ENCODE peak calls at places on chromosomes 16 and 17, in ten cellular contexts. One of them, this sample, is unnamed.

GRCh38 chr17:61397086-61397842 is 2.4 kb upstream of the TBX2 start:
- DNase-seq in A549: no peak
- DNase-seq in kidney: peak
- DNase-seq in MCF 10A: no peak
- DNase-seq in right atrium auricular region: no peak
- DNase-seq in colonic mucosa: no peak
- DNase-seq in CD8-positive, alpha-beta T cell: no peak
- DNase-seq in Peyer's patch: peak
- DNase-seq in BJ: no peak
- DNase-seq in RWPE1: no peak
- DNase-seq in this sample: peak

GRCh38 chr17:82153745-82154375 is 55.8 kb upstream of the FASN start:
- DNase-seq in A549: peak
- DNase-seq in kidney: peak
- DNase-seq in MCF 10A: peak
- DNase-seq in right atrium auricular region: peak
- DNase-seq in colonic mucosa: peak
- DNase-seq in CD8-positive, alpha-beta T cell: peak
- DNase-seq in Peyer's patch: peak
- DNase-seq in BJ: no peak
- DNase-seq in RWPE1: peak
- DNase-seq in this sample: peak

GRCh38 chr17:17737938-17738894 is 57.0 kb downstream of the RAI1 start:
- DNase-seq in A549: no peak
- DNase-seq in kidney: peak
- DNase-seq in MCF 10A: no peak
- DNase-seq in right atrium auricular region: no peak
- DNase-seq in colonic mucosa: peak
- DNase-seq in CD8-positive, alpha-beta T cell: no peak
- DNase-seq in Peyer's patch: peak
- DNase-seq in BJ: no peak
- DNase-seq in RWPE1: peak
- DNase-seq in this sample: no peak

GRCh38 chr17:56985371-56986162 is 7.6 kb downstream of the SCPEP1 start:
- DNase-seq in A549: no peak
- DNase-seq in kidney: no peak
- DNase-seq in MCF 10A: no peak
- DNase-seq in right atrium auricular region: no peak
- DNase-seq in colonic mucosa: no peak
- DNase-seq in CD8-positive, alpha-beta T cell: no peak
- DNase-seq in Peyer's patch: no peak
- DNase-seq in BJ: no peak
- DNase-seq in RWPE1: no peak
- DNase-seq in this sample: no peak

GRCh38 chr16:1895068-1895467 is 23.1 kb upstream of the MEIOB start:
- DNase-seq in A549: no peak
- DNase-seq in kidney: peak
- DNase-seq in MCF 10A: no peak
- DNase-seq in right atrium auricular region: no peak
- DNase-seq in colonic mucosa: peak
- DNase-seq in CD8-positive, alpha-beta T cell: no peak
- DNase-seq in Peyer's patch: peak
- DNase-seq in BJ: no peak
- DNase-seq in RWPE1: no peak
- DNase-seq in this sample: no peak

GRCh38 chr17:56653877-56654276 is 60.4 kb downstream of the NOG start:
- DNase-seq in A549: peak
- DNase-seq in kidney: no peak
- DNase-seq in MCF 10A: peak
- DNase-seq in right atrium auricular region: no peak
- DNase-seq in colonic mucosa: no peak
- DNase-seq in CD8-positive, alpha-beta T cell: peak
- DNase-seq in Peyer's patch: no peak
- DNase-seq in BJ: no peak
- DNase-seq in RWPE1: peak
- DNase-seq in this sample: no peak

GRCh38 chr17:81685108-81685507 is 1.3 kb downstream of the HGS start:
- DNase-seq in A549: peak
- DNase-seq in kidney: no peak
- DNase-seq in MCF 10A: peak
- DNase-seq in right atrium auricular region: no peak
- DNase-seq in colonic mucosa: no peak
- DNase-seq in CD8-positive, alpha-beta T cell: peak
- DNase-seq in Peyer's patch: no peak
- DNase-seq in BJ: no peak
- DNase-seq in RWPE1: peak
- DNase-seq in this sample: no peak

GRCh38 chr16:81923296-81923695 is 88.0 kb downstream of the SDR42E1 start:
- DNase-seq in A549: no peak
- DNase-seq in kidney: no peak
- DNase-seq in MCF 10A: no peak
- DNase-seq in right atrium auricular region: no peak
- DNase-seq in colonic mucosa: no peak
- DNase-seq in CD8-positive, alpha-beta T cell: no peak
- DNase-seq in Peyer's patch: no peak
- DNase-seq in BJ: no peak
- DNase-seq in RWPE1: no peak
- DNase-seq in this sample: no peak

DNA sequence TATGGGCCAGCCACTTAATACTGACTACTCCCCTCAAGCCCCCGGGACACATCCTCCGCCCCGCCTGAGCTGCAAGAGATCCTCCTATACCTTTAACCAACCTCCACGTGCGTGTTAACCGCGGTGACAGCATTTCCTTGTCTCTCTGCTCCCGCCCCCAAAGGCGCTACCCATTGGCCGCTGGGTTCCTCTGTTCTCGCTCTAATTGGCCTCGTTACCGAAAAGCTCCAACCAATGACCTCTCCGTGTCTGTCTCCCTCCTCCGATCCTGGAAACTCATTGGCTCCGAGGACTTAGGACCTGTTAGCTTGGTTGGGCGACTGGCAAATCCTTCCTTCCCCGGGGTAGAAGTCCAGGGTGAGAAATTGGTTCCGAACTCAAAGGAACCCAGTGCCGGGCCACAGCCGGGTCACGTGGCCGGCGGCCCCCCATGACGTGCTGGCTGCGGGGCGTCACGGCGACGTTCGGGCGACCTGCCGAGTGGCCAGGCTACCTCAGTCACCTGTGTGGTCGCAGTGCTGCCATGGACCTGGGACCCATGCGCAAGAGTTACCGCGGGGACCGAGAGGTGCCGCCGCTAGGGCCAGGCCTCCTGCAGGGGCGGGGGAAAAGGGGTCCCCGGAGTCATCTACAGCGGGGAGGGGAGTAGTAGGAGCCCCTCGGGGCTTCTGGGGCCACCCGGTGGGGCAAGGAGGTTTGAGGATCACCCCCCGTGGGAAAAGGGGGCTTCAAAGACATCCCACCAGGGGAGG is at the start of gene PNPO:
- DNase-seq in A549: peak
- DNase-seq in kidney: peak
- DNase-seq in MCF 10A: peak
- DNase-seq in right atrium auricular region: peak
- DNase-seq in colonic mucosa: peak
- DNase-seq in CD8-positive, alpha-beta T cell: peak
- DNase-seq in Peyer's patch: peak
- DNase-seq in BJ: peak
- DNase-seq in RWPE1: peak
- DNase-seq in this sample: no peak
- TF ChIP-seq CTCF in A549: no peak
- TF ChIP-seq CTCF in kidney: no peak
- TF ChIP-seq CTCF in MCF 10A: no peak
- TF ChIP-seq CTCF in right atrium auricular region: peak
- TF ChIP-seq CTCF in colonic mucosa: no peak
- TF ChIP-seq CTCF in CD8-positive, alpha-beta T cell: no peak
- TF ChIP-seq CTCF in Peyer's patch: peak
- TF ChIP-seq CTCF in BJ: peak
- TF ChIP-seq CTCF in RWPE1: no peak
- TF ChIP-seq CTCF in this sample: no peak

GRCh38 chr17:48505788-48506187 is 25.0 kb downstream of the HOXB1 start:
- DNase-seq in A549: peak
- DNase-seq in kidney: no peak
- DNase-seq in MCF 10A: peak
- DNase-seq in right atrium auricular region: no peak
- DNase-seq in colonic mucosa: no peak
- DNase-seq in CD8-positive, alpha-beta T cell: peak
- DNase-seq in Peyer's patch: no peak
- DNase-seq in BJ: peak
- DNase-seq in RWPE1: peak
- DNase-seq in this sample: no peak

GRCh38 chr17:48504953-48505352 is 25.9 kb downstream of the HOXB1 start:
- DNase-seq in A549: no peak
- DNase-seq in kidney: no peak
- DNase-seq in MCF 10A: no peak
- DNase-seq in right atrium auricular region: no peak
- DNase-seq in colonic mucosa: no peak
- DNase-seq in CD8-positive, alpha-beta T cell: no peak
- DNase-seq in Peyer's patch: no peak
- DNase-seq in BJ: no peak
- DNase-seq in RWPE1: no peak
- DNase-seq in this sample: no peak

GRCh38 chr17:48503747-48504146 is 27.1 kb downstream of the HOXB1 start:
- DNase-seq in A549: no peak
- DNase-seq in kidney: no peak
- DNase-seq in MCF 10A: no peak
- DNase-seq in right atrium auricular region: no peak
- DNase-seq in colonic mucosa: no peak
- DNase-seq in CD8-positive, alpha-beta T cell: no peak
- DNase-seq in Peyer's patch: no peak
- DNase-seq in BJ: no peak
- DNase-seq in RWPE1: no peak
- DNase-seq in this sample: no peak

GRCh38 chr17:48502901-48503300 is 27.9 kb downstream of the HOXB1 start:
- DNase-seq in A549: no peak
- DNase-seq in kidney: no peak
- DNase-seq in MCF 10A: no peak
- DNase-seq in right atrium auricular region: no peak
- DNase-seq in colonic mucosa: no peak
- DNase-seq in CD8-positive, alpha-beta T cell: no peak
- DNase-seq in Peyer's patch: no peak
- DNase-seq in BJ: no peak
- DNase-seq in RWPE1: no peak
- DNase-seq in this sample: no peak

GRCh38 chr17:48506246-48506645 is 24.6 kb downstream of the HOXB1 start:
- DNase-seq in A549: no peak
- DNase-seq in kidney: no peak
- DNase-seq in MCF 10A: no peak
- DNase-seq in right atrium auricular region: no peak
- DNase-seq in colonic mucosa: no peak
- DNase-seq in CD8-positive, alpha-beta T cell: no peak
- DNase-seq in Peyer's patch: no peak
- DNase-seq in BJ: no peak
- DNase-seq in RWPE1: no peak
- DNase-seq in this sample: no peak
- TF ChIP-seq CTCF in A549: no peak
- TF ChIP-seq CTCF in kidney: no peak
- TF ChIP-seq CTCF in MCF 10A: no peak
- TF ChIP-seq CTCF in right atrium auricular region: no peak
- TF ChIP-seq CTCF in colonic mucosa: no peak
- TF ChIP-seq CTCF in CD8-positive, alpha-beta T cell: no peak
- TF ChIP-seq CTCF in Peyer's patch: no peak
- TF ChIP-seq CTCF in BJ: no peak
- TF ChIP-seq CTCF in RWPE1: no peak
- TF ChIP-seq CTCF in this sample: no peak

GRCh38 chr16:4116328-4117249 is at the start of gene ADCY9:
- DNase-seq in A549: peak
- DNase-seq in kidney: peak
- DNase-seq in MCF 10A: peak
- DNase-seq in right atrium auricular region: no peak
- DNase-seq in colonic mucosa: peak
- DNase-seq in CD8-positive, alpha-beta T cell: peak
- DNase-seq in Peyer's patch: peak
- DNase-seq in BJ: no peak
- DNase-seq in RWPE1: peak
- DNase-seq in this sample: peak
- TF ChIP-seq CTCF in A549: no peak
- TF ChIP-seq CTCF in kidney: no peak
- TF ChIP-seq CTCF in MCF 10A: no peak
- TF ChIP-seq CTCF in right atrium auricular region: no peak
- TF ChIP-seq CTCF in colonic mucosa: no peak
- TF ChIP-seq CTCF in CD8-positive, alpha-beta T cell: no peak
- TF ChIP-seq CTCF in Peyer's patch: peak
- TF ChIP-seq CTCF in BJ: no peak
- TF ChIP-seq CTCF in RWPE1: no peak
- TF ChIP-seq CTCF in this sample: no peak

GRCh38 chr17:79924639-79924976 is 85.4 kb upstream of the CBX4 start:
- DNase-seq in A549: no peak
- DNase-seq in kidney: no peak
- DNase-seq in MCF 10A: no peak
- DNase-seq in right atrium auricular region: no peak
- DNase-seq in colonic mucosa: no peak
- DNase-seq in CD8-positive, alpha-beta T cell: peak
- DNase-seq in Peyer's patch: no peak
- DNase-seq in BJ: no peak
- DNase-seq in RWPE1: no peak
- DNase-seq in this sample: no peak

GRCh38 chr17:79926002-79926307 is 86.7 kb upstream of the CBX4 start:
- DNase-seq in A549: no peak
- DNase-seq in kidney: no peak
- DNase-seq in MCF 10A: no peak
- DNase-seq in right atrium auricular region: no peak
- DNase-seq in colonic mucosa: no peak
- DNase-seq in CD8-positive, alpha-beta T cell: no peak
- DNase-seq in Peyer's patch: no peak
- DNase-seq in BJ: no peak
- DNase-seq in RWPE1: no peak
- DNase-seq in this sample: no peak

GRCh38 chr17:79923974-79924638 is 84.9 kb upstream of the CBX4 start:
- DNase-seq in A549: no peak
- DNase-seq in kidney: peak
- DNase-seq in MCF 10A: peak
- DNase-seq in right atrium auricular region: no peak
- DNase-seq in colonic mucosa: peak
- DNase-seq in CD8-positive, alpha-beta T cell: peak
- DNase-seq in Peyer's patch: peak
- DNase-seq in BJ: no peak
- DNase-seq in RWPE1: no peak
- DNase-seq in this sample: no peak

GRCh38 chr17:79926308-79927135 is 87.3 kb upstream of the CBX4 start:
- DNase-seq in A549: no peak
- DNase-seq in kidney: no peak
- DNase-seq in MCF 10A: no peak
- DNase-seq in right atrium auricular region: no peak
- DNase-seq in colonic mucosa: no peak
- DNase-seq in CD8-positive, alpha-beta T cell: peak
- DNase-seq in Peyer's patch: no peak
- DNase-seq in BJ: no peak
- DNase-seq in RWPE1: no peak
- DNase-seq in this sample: no peak

DNA sequence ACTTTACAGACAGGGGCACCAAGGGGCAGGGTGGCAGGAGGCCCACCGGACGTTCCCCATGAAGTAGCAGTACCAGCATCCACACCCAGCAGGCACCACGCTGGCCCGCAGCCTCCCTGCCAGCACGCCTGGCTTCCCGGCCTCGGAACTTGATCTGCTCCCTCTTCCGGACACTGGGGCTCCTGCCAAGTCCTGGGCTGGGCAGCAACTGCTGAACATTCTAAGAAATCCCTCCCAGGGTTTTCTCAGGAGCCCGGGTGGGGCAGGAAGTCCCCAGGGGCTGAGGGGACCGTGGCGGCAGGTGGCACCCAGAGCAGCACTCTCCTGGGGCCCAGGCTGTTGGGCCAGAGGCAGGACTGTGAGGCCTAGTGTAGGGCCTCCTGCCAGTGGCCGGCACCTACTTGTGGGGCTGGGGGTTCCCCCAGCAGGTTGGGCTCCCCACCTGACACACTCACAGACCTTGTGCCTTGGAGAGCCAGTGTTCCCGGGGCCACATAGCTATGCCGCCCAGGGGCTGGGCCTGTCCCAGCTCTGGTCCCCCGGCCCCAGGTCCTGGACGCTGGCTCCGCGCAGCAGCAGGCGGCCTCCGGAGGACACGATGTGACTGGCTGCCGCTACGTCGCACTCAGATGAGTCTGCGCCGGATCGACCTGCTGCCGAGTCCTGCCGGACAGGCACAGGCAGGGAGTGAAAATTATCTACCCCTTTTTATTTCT is 86.2 kb upstream of the CBX4 start:
- DNase-seq in A549: peak
- DNase-seq in kidney: peak
- DNase-seq in MCF 10A: peak
- DNase-seq in right atrium auricular region: no peak
- DNase-seq in colonic mucosa: peak
- DNase-seq in CD8-positive, alpha-beta T cell: peak
- DNase-seq in Peyer's patch: peak
- DNase-seq in BJ: no peak
- DNase-seq in RWPE1: peak
- DNase-seq in this sample: no peak
- TF ChIP-seq CTCF in A549: no peak
- TF ChIP-seq CTCF in kidney: no peak
- TF ChIP-seq CTCF in MCF 10A: peak
- TF ChIP-seq CTCF in right atrium auricular region: no peak
- TF ChIP-seq CTCF in colonic mucosa: no peak
- TF ChIP-seq CTCF in CD8-positive, alpha-beta T cell: no peak
- TF ChIP-seq CTCF in Peyer's patch: peak
- TF ChIP-seq CTCF in BJ: peak
- TF ChIP-seq CTCF in RWPE1: no peak
- TF ChIP-seq CTCF in this sample: no peak

This sample was measured in mesothelial cell of epicardium.